ENCODE peak calls at places on chromosomes 3 and 15, in seven cellular contexts. One of them, this sample, is unnamed.
A peak's percentile ranks its signal among the peaks of the same experiment; 100 is the strongest.

GRCh38 chr15:55846108-55846707 is 103.3 kb upstream of the PRTG start:
- DNase-seq in T-cell: peak; percentile 14
- DNase-seq in Daoy: peak; percentile 64
- DNase-seq in GM23248: peak; percentile 63
- DNase-seq in HCEC 1CT: peak; percentile 78
- DNase-seq in gastrocnemius medialis: no peak
- DNase-seq in LHCN-M2: peak; percentile 88
- DNase-seq in this sample: peak; percentile 72

GRCh38 chr3:126827121-126827520 is 123.1 kb downstream of the CHCHD6 start:
- DNase-seq in T-cell: no peak
- DNase-seq in Daoy: no peak
- DNase-seq in GM23248: peak; percentile 58
- DNase-seq in HCEC 1CT: no peak
- DNase-seq in gastrocnemius medialis: peak; percentile 11
- DNase-seq in LHCN-M2: peak; percentile 11
- DNase-seq in this sample: no peak

GRCh38 chr3:38627956-38628355 is 21.5 kb downstream of the SCN5A start:
- DNase-seq in T-cell: no peak
- DNase-seq in Daoy: peak; percentile 21
- DNase-seq in GM23248: peak; percentile 35
- DNase-seq in HCEC 1CT: no peak
- DNase-seq in gastrocnemius medialis: no peak
- DNase-seq in LHCN-M2: no peak
- DNase-seq in this sample: no peak

GRCh38 chr3:115148142-115148790 is 1.2 kb upstream of the ZBTB20 start:
- DNase-seq in T-cell: no peak
- DNase-seq in Daoy: peak; percentile 3
- DNase-seq in GM23248: peak; percentile 57
- DNase-seq in HCEC 1CT: no peak
- DNase-seq in gastrocnemius medialis: no peak
- DNase-seq in LHCN-M2: peak; percentile 12
- DNase-seq in this sample: no peak

GRCh38 chr3:73192036-73192738 is 130.7 kb downstream of the EBLN2 start:
- DNase-seq in T-cell: no peak
- DNase-seq in Daoy: no peak
- DNase-seq in GM23248: no peak
- DNase-seq in HCEC 1CT: no peak
- DNase-seq in gastrocnemius medialis: no peak
- DNase-seq in LHCN-M2: no peak
- DNase-seq in this sample: peak; percentile 1

GRCh38 chr3:38978729-38979128 is 73.0 kb downstream of the SCN11A start:
- DNase-seq in T-cell: no peak
- DNase-seq in Daoy: no peak
- DNase-seq in GM23248: no peak
- DNase-seq in HCEC 1CT: no peak
- DNase-seq in gastrocnemius medialis: no peak
- DNase-seq in LHCN-M2: no peak
- DNase-seq in this sample: no peak

GRCh38 chr3:4543110-4543509 is 50.0 kb downstream of the ITPR1 start:
- DNase-seq in T-cell: no peak
- DNase-seq in Daoy: no peak
- DNase-seq in GM23248: no peak
- DNase-seq in HCEC 1CT: no peak
- DNase-seq in gastrocnemius medialis: no peak
- DNase-seq in LHCN-M2: no peak
- DNase-seq in this sample: no peak

GRCh38 chr3:67540198-67540894 is 114.1 kb downstream of the SUCLG2 start:
- DNase-seq in T-cell: no peak
- DNase-seq in Daoy: no peak
- DNase-seq in GM23248: no peak
- DNase-seq in HCEC 1CT: no peak
- DNase-seq in gastrocnemius medialis: no peak
- DNase-seq in LHCN-M2: no peak
- DNase-seq in this sample: no peak

GRCh38 chr3:162641869-162642350 is 1145.3 kb downstream of the OTOL1 start:
- DNase-seq in T-cell: no peak
- DNase-seq in Daoy: no peak
- DNase-seq in GM23248: peak; percentile 36
- DNase-seq in HCEC 1CT: no peak
- DNase-seq in gastrocnemius medialis: no peak
- DNase-seq in LHCN-M2: no peak
- DNase-seq in this sample: no peak

GRCh38 chr3:54033761-54034160 is 88.6 kb upstream of the CACNA2D3 start:
- DNase-seq in T-cell: no peak
- DNase-seq in Daoy: peak; percentile 49
- DNase-seq in GM23248: no peak
- DNase-seq in HCEC 1CT: no peak
- DNase-seq in gastrocnemius medialis: no peak
- DNase-seq in LHCN-M2: no peak
- DNase-seq in this sample: no peak

GRCh38 chr15:101440846-101441590 is 48.5 kb downstream of the PCSK6 start:
- DNase-seq in T-cell: no peak
- DNase-seq in Daoy: no peak
- DNase-seq in GM23248: peak; percentile 10
- DNase-seq in HCEC 1CT: no peak
- DNase-seq in gastrocnemius medialis: no peak
- DNase-seq in LHCN-M2: no peak
- DNase-seq in this sample: no peak

This sample was measured in LoVo.